ENCODE peak calls at places on chromosomes 4 and X, in four cellular contexts. Z is HepG2, D is A549, R is K562. S is an unnamed sample.

GRCh38 chr4:62279689-62280088 is 1079.6 kb downstream of the ADGRL3 start:
- DNase-seq in D (no peak), R (no peak), Z (no peak), S (no peak)

GRCh38 chrX:37010496-37010895 is 2.3 kb downstream of the FAM47C start:
- DNase-seq in Z (no peak), R (no peak), D (no peak), S (no peak)

GRCh38 chrX:153158319-153158718 is 20.8 kb upstream of the MAGEA1 start:
- DNase-seq in D (no peak), Z (no peak), R (no peak), S (no peak)

GRCh38 chrX:40169193-40170086 is 71.7 kb upstream of the BCOR start:
- DNase-seq in R (peak), Z (peak), D (peak), S (no peak)

GRCh38 chr4:174071591-174071990 is 211.9 kb downstream of the FBXO8 start:
- DNase-seq in D (no peak), R (no peak), Z (no peak), S (no peak)

GRCh38 chrX:153933751-153934472 is 925 bp downstream of the NAA10 start:
- DNase-seq in D (no peak), R (no peak), Z (no peak), S (no peak)

GRCh38 chr4:3865986-3866812 is 100.0 kb downstream of the ADRA2C start:
- DNase-seq in R (no peak), Z (no peak), D (no peak), S (no peak)

GRCh38 chr4:131613824-131614216 is 1535.3 kb upstream of the PCDH10 start:
- DNase-seq in Z (no peak), R (no peak), D (no peak), S (peak)

GRCh38 chr4:102685768-102686167 is 75.0 kb downstream of the MANBA start:
- DNase-seq in D (no peak), Z (no peak), R (no peak), S (no peak)

GRCh38 chr4:145097821-145098674 is at the start of the genes ABCE1 and ANAPC10:
- DNase-seq in D (peak), R (peak), Z (peak), S (peak)

GRCh38 chrX:108235990-108236389 is 144.4 kb downstream of the ATG4A start:
- DNase-seq in R (no peak), Z (no peak), D (no peak), S (no peak)

GRCh38 chr4:78496021-78496643 is 55.4 kb upstream of the ANXA3 start:
- DNase-seq in R (no peak), Z (no peak), D (no peak), S (no peak)

GRCh38 chr4:6362243-6362885 is 92.7 kb downstream of the WFS1 start:
- DNase-seq in R (no peak), D (peak), Z (no peak), S (no peak)
- TF ChIP-seq JUNB in R (no peak), D (no peak), Z (no peak), S (no peak)

GRCh38 chr4:185424905-185425599 is 712 bp downstream of the UFSP2 start:
- DNase-seq in R (peak), D (no peak), Z (peak), S (no peak)

GRCh38 chr4:185429660-185430059 is 3.9 kb upstream of the UFSP2 start:
- DNase-seq in Z (no peak), R (no peak), D (no peak), S (no peak)

GRCh38 chr4:185426960-185427688 is 1.4 kb upstream of the UFSP2 start:
- DNase-seq in D (no peak), Z (no peak), R (no peak), S (no peak)

GRCh38 chr4:185421366-185422124 is 4.2 kb downstream of the UFSP2 start:
- DNase-seq in D (no peak), R (no peak), Z (no peak), S (no peak)

GRCh38 chr4:185425600-185426352 is at the start of gene UFSP2:
- DNase-seq in D (peak), Z (peak), R (peak), S (peak)
- TF ChIP-seq EP300 in D (no peak), Z (no peak), R (no peak), S (no peak)

GRCh38 chr4:8132947-8133705 is 25.5 kb downstream of the ABLIM2 start:
- DNase-seq in Z (no peak), R (no peak), D (no peak), S (no peak)
- TF ChIP-seq JUNB in Z (no peak), R (no peak), D (no peak), S (no peak)

DNA sequence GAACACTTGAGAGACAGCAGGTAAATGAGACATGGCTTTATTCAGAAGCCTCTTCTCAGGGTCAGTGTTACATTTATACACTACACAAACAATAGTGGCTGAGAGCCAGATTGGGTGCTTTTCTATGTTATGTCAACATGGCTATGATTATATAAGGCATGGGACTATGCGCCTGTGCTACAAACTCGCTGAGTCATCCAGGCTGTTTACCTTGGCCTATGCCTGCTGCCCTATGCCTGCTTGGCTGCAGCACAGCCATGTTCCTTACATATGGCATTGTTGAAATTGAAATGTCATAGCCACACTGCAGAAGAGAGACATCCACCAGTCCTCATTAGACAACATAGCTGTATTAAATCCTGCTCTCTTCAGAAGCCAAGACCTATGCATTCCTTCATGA is 236.3 kb upstream of the NWD2 start:
- DNase-seq in D (peak), R (no peak), Z (peak), S (no peak)
- TF ChIP-seq EP300 in D (no peak), R (no peak), Z (peak), S (no peak)

GRCh38 chrX:14027511-14028019 is 2.1 kb downstream of the GEMIN8 start:
- DNase-seq in Z (peak), R (peak), D (peak), S (peak)

GRCh38 chrX:14027031-14027430 is 2.7 kb downstream of the GEMIN8 start:
- DNase-seq in R (no peak), Z (no peak), D (no peak), S (no peak)

GRCh38 chrX:14028473-14028872 is 1.2 kb downstream of the GEMIN8 start:
- DNase-seq in R (no peak), Z (no peak), D (no peak), S (peak)

GRCh38 chrX:14029039-14029424 is 660 bp downstream of the GEMIN8 start:
- DNase-seq in D (no peak), R (peak), Z (no peak), S (no peak)

GRCh38 chrX:14026121-14026520 is 3.6 kb downstream of the GEMIN8 start:
- DNase-seq in D (no peak), Z (no peak), R (no peak), S (no peak)
- TF ChIP-seq JUNB in D (no peak), Z (no peak), R (no peak), S (no peak)

DNA sequence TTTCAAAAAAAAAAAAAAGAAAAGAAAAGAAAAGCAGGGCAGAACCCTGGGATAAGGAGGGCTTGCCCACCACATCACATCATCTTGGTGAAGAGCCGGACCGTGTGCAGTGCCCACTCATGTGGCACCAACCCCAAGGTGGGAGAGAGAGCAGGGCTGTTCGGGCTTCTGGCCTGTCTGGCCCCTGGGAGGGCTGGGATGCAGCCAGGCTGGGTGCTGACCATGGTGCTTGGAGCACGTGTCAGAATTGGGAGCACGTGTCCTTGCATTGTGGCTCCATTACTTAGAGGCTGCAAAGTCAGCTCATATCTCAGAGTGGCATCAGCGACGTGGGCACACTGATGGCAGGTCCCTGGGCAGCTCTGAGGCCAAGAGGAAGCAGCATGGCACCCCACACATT is 100.9 kb upstream of the AFAP1 start:
- DNase-seq in R (no peak), D (no peak), Z (no peak), S (no peak)
- TF ChIP-seq EP300 in R (no peak), D (no peak), Z (no peak), S (no peak)

DNA sequence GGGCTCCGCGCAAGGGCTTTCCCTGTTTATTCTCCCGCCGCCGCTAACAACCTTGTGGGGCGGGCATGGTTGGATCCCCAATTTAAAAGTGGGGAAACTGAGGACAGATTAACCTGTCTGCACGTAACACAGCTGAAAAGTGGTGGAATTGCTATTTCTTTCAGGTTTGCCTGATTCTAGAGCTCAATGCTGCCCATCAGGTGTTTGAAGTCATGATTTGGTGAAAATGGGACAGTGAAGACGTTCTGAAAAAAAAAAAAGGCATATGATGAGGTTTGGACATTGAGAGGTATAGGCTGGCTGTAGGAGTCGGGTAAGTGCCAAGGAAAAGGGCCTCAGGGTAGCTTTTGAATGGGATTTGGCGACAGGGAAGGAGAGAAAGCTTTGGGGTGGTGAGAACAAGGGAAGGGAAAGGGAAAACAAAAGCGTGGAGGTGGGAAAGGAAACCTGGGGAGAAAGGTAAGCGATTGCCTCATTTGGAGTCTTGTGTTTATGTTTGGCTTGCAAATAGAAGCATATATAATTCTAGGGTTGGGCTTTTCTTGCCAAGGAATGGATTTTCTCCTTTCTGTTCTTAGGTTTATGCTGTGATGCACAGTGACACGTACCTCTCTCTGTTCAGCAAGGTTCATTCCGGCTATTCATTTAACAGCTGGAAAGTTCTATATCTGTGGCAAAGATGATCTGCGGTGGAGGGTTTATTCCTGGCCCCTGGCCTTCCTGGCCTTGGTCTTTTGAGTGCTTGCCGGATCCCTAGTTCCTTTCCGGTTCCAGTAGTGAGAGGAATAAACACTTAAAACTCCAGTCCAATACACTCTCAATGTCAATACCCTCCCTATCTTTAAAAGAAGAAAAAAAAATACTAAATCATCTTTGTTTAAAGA is 2.4 kb upstream of the STIM2 start:
- DNase-seq in R (no peak), D (no peak), Z (no peak), S (no peak)
- TF ChIP-seq JUNB in R (no peak), D (no peak), Z (no peak), S (no peak)